ENCODE peak calls at places on chromosomes 3 and 15, in four cellular contexts. One of them, this sample, is unnamed.

GRCh38 chr15:44186724-44187123 is 8.3 kb downstream of the FRMD5 start:
- DNase-seq in GM12878: no peak
- DNase-seq in IMR-90: no peak
- DNase-seq in K562: no peak
- DNase-seq in this sample: no peak

GRCh38 chr3:119620899-119621298 is 23.2 kb downstream of the PLA1A start:
- DNase-seq in GM12878: no peak
- DNase-seq in IMR-90: no peak
- DNase-seq in K562: no peak
- DNase-seq in this sample: no peak

GRCh38 chr3:155664922-155665695 is 79.8 kb downstream of the PLCH1 start:
- DNase-seq in GM12878: no peak
- DNase-seq in IMR-90: peak
- DNase-seq in K562: no peak
- DNase-seq in this sample: peak

GRCh38 chr15:28959326-28959725 is 73.6 kb downstream of the APBA2 start:
- DNase-seq in GM12878: no peak
- DNase-seq in IMR-90: no peak
- DNase-seq in K562: no peak
- DNase-seq in this sample: no peak

GRCh38 chr3:109773006-109773405 is 435.7 kb upstream of the DPPA4 start:
- DNase-seq in GM12878: no peak
- DNase-seq in IMR-90: peak
- DNase-seq in K562: no peak
- DNase-seq in this sample: no peak

GRCh38 chr15:68078365-68078764 is 24.2 kb downstream of the PIAS1 start:
- DNase-seq in GM12878: no peak
- DNase-seq in IMR-90: no peak
- DNase-seq in K562: no peak
- DNase-seq in this sample: no peak

GRCh38 chr3:131192701-131193100 is 166.0 kb downstream of the NEK11 start:
- DNase-seq in GM12878: no peak
- DNase-seq in IMR-90: no peak
- DNase-seq in K562: no peak
- DNase-seq in this sample: no peak

GRCh38 chr3:3665961-3666640 is 133.1 kb upstream of the LRRN1 start:
- DNase-seq in GM12878: peak
- DNase-seq in IMR-90: no peak
- DNase-seq in K562: no peak
- DNase-seq in this sample: no peak

GRCh38 chr3:32018723-32019564 is 37.4 kb downstream of the ZNF860 start:
- DNase-seq in GM12878: no peak
- DNase-seq in IMR-90: peak
- DNase-seq in K562: peak
- DNase-seq in this sample: peak

GRCh38 chr3:125679258-125679657 is 84.0 kb upstream of the OSBPL11 start:
- DNase-seq in GM12878: no peak
- DNase-seq in IMR-90: no peak
- DNase-seq in K562: no peak
- DNase-seq in this sample: no peak

GRCh38 chr3:141410408-141410807 is 42.1 kb downstream of the ZBTB38 start:
- DNase-seq in GM12878: no peak
- DNase-seq in IMR-90: peak
- DNase-seq in K562: no peak
- DNase-seq in this sample: no peak

GRCh38 chr15:63638828-63639227 is 41.6 kb downstream of the FBXL22 start:
- DNase-seq in GM12878: no peak
- DNase-seq in IMR-90: no peak
- DNase-seq in K562: no peak
- DNase-seq in this sample: no peak

GRCh38 chr3:43733459-43734384 is 43.0 kb downstream of the ABHD5 start:
- DNase-seq in GM12878: no peak
- DNase-seq in IMR-90: peak
- DNase-seq in K562: no peak
- DNase-seq in this sample: no peak

GRCh38 chr3:160837394-160837975 is 81.5 kb downstream of the PPM1L start:
- DNase-seq in GM12878: no peak
- DNase-seq in IMR-90: no peak
- DNase-seq in K562: no peak
- DNase-seq in this sample: no peak

GRCh38 chr15:76433798-76434400 is 97.3 kb downstream of the ISL2 start:
- DNase-seq in GM12878: no peak
- DNase-seq in IMR-90: peak
- DNase-seq in K562: no peak
- DNase-seq in this sample: no peak

GRCh38 chr3:169384576-169384975 is 278.9 kb downstream of the MECOM start:
- DNase-seq in GM12878: no peak
- DNase-seq in IMR-90: no peak
- DNase-seq in K562: no peak
- DNase-seq in this sample: no peak

GRCh38 chr15:66996099-66996498 is 69.3 kb upstream of the SMAD3 start:
- DNase-seq in GM12878: no peak
- DNase-seq in IMR-90: peak
- DNase-seq in K562: no peak
- DNase-seq in this sample: no peak

GRCh38 chr15:76799760-76800159 is 105.4 kb downstream of the SCAPER start:
- DNase-seq in GM12878: no peak
- DNase-seq in IMR-90: peak
- DNase-seq in K562: peak
- DNase-seq in this sample: peak

GRCh38 chr15:91548588-91548987 is 304.9 kb upstream of the SLCO3A1 start:
- DNase-seq in GM12878: no peak
- DNase-seq in IMR-90: peak
- DNase-seq in K562: no peak
- DNase-seq in this sample: no peak

GRCh38 chr3:156620901-156621300 is 53.5 kb upstream of the TIPARP start:
- DNase-seq in GM12878: no peak
- DNase-seq in IMR-90: no peak
- DNase-seq in K562: no peak
- DNase-seq in this sample: no peak

GRCh38 chr15:74193305-74193718 is 9.3 kb downstream of the STRA6 start:
- DNase-seq in GM12878: peak
- DNase-seq in IMR-90: peak
- DNase-seq in K562: no peak
- DNase-seq in this sample: no peak

GRCh38 chr15:75114796-75115195 is 86.9 kb upstream of the C15orf39 start:
- DNase-seq in GM12878: no peak
- DNase-seq in IMR-90: no peak
- DNase-seq in K562: no peak
- DNase-seq in this sample: no peak

GRCh38 chr15:34682673-34683072 is 72.1 kb downstream of the GJD2 start:
- DNase-seq in GM12878: no peak
- DNase-seq in IMR-90: peak
- DNase-seq in K562: no peak
- DNase-seq in this sample: no peak

GRCh38 chr3:71579934-71580318 is 3.6 kb downstream of the FOXP1 start:
- DNase-seq in GM12878: no peak
- DNase-seq in IMR-90: peak
- DNase-seq in K562: no peak
- DNase-seq in this sample: no peak

GRCh38 chr3:81734742-81735141 is 26.7 kb downstream of the GBE1 start:
- DNase-seq in GM12878: no peak
- DNase-seq in IMR-90: no peak
- DNase-seq in K562: no peak
- DNase-seq in this sample: no peak

GRCh38 chr3:33717866-33718594 is at the start of gene CLASP2:
- DNase-seq in GM12878: peak
- DNase-seq in IMR-90: peak
- DNase-seq in K562: peak
- DNase-seq in this sample: peak

GRCh38 chr3:126441256-126441880 is 34.3 kb downstream of the ZXDC start:
- DNase-seq in GM12878: no peak
- DNase-seq in IMR-90: no peak
- DNase-seq in K562: no peak
- DNase-seq in this sample: no peak

GRCh38 chr3:24523988-24524727 is 29.5 kb upstream of the THRB start:
- DNase-seq in GM12878: no peak
- DNase-seq in IMR-90: no peak
- DNase-seq in K562: no peak
- DNase-seq in this sample: no peak

GRCh38 chr3:164095279-164095678 is 983.0 kb downstream of the SI start:
- DNase-seq in GM12878: no peak
- DNase-seq in IMR-90: no peak
- DNase-seq in K562: no peak
- DNase-seq in this sample: no peak

GRCh38 chr15:62392411-62392810 is 227.3 kb upstream of the C2CD4B start:
- DNase-seq in GM12878: no peak
- DNase-seq in IMR-90: peak
- DNase-seq in K562: no peak
- DNase-seq in this sample: peak

GRCh38 chr3:148992027-148992634 is 791 bp downstream of the GYG1 start:
- DNase-seq in GM12878: no peak
- DNase-seq in IMR-90: no peak
- DNase-seq in K562: no peak
- DNase-seq in this sample: peak

GRCh38 chr3:163482695-163483094 is 1595.6 kb downstream of the SI start:
- DNase-seq in GM12878: no peak
- DNase-seq in IMR-90: no peak
- DNase-seq in K562: no peak
- DNase-seq in this sample: no peak

GRCh38 chr15:71282086-71282485 is 166.8 kb downstream of the THSD4 start:
- DNase-seq in GM12878: no peak
- DNase-seq in IMR-90: peak
- DNase-seq in K562: no peak
- DNase-seq in this sample: no peak

GRCh38 chr3:29240248-29240647 is 40.6 kb upstream of the RBMS3 start:
- DNase-seq in GM12878: no peak
- DNase-seq in IMR-90: peak
- DNase-seq in K562: no peak
- DNase-seq in this sample: peak

GRCh38 chr15:59169337-59169736 is 37.3 kb upstream of the LDHAL6B start:
- DNase-seq in GM12878: no peak
- DNase-seq in IMR-90: peak
- DNase-seq in K562: no peak
- DNase-seq in this sample: no peak
- TF ChIP-seq ELK1 in GM12878: no peak
- TF ChIP-seq ELK1 in IMR-90: no peak
- TF ChIP-seq ELK1 in K562: no peak
- TF ChIP-seq ELK1 in this sample: no peak

GRCh38 chr3:13075318-13075717 is 2.1 kb upstream of the IQSEC1 start:
- DNase-seq in GM12878: no peak
- DNase-seq in IMR-90: no peak
- DNase-seq in K562: no peak
- DNase-seq in this sample: no peak

GRCh38 chr3:13073976-13074375 is 747 bp upstream of the IQSEC1 start:
- DNase-seq in GM12878: no peak
- DNase-seq in IMR-90: no peak
- DNase-seq in K562: no peak
- DNase-seq in this sample: no peak

GRCh38 chr3:13071695-13072094 is 1.5 kb downstream of the IQSEC1 start:
- DNase-seq in GM12878: no peak
- DNase-seq in IMR-90: no peak
- DNase-seq in K562: no peak
- DNase-seq in this sample: no peak

GRCh38 chr3:13072239-13073041 is 789 bp downstream of the IQSEC1 start:
- DNase-seq in GM12878: peak
- DNase-seq in IMR-90: peak
- DNase-seq in K562: no peak
- DNase-seq in this sample: no peak

DNA sequence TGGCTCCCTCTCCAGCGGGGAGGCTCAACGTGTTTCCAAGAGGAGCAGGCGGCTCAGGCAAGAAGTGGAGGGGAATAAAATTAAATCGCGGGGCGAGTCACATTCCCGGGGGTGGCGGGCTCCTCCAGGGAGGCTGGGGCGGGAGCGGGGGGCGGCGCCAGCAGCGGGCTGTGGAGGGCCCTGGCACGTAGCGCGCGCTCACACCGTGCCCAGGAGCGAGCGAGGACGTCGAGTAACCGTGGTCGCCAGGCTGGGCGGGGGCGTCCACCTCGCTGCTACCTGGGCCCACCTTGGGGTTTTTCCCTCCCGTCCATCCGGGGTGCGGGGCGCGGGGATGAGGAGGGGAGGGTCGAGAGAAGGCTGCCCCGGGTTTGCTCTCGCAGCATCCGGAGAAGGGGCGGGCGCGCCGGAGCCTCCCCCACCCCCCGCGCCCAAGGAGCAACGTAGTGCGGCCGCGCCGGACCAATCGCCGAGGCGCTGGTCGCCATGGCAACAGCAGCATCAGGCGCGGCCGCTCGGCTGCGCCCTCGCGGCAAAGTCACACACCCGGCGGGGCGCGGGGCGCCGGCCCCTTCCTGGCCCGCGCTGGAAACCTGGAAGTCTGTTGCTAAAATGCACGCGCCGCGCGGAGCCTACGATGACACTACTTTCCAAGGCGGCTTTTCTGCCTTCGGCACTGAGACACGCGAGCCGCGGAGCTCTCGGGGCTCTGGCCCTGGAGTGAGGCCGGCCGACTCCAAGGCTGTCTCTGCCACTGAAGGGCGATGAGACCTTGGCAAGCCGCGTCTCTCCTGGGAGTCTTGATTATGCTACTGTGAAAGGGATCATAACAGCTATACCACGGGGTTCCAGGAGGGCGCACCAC is at the start of gene IQSEC1:
- DNase-seq in GM12878: no peak
- DNase-seq in IMR-90: peak
- DNase-seq in K562: peak
- DNase-seq in this sample: no peak
- TF ChIP-seq ELK1 in GM12878: no peak
- TF ChIP-seq ELK1 in IMR-90: no peak
- TF ChIP-seq ELK1 in K562: no peak
- TF ChIP-seq ELK1 in this sample: no peak

GRCh38 chr15:77819271-77819806 is 186.6 kb upstream of the LINGO1 start:
- DNase-seq in GM12878: no peak
- DNase-seq in IMR-90: no peak
- DNase-seq in K562: peak
- DNase-seq in this sample: peak
- TF ChIP-seq ELK1 in GM12878: no peak
- TF ChIP-seq ELK1 in IMR-90: no peak
- TF ChIP-seq ELK1 in K562: no peak
- TF ChIP-seq ELK1 in this sample: no peak

DNA sequence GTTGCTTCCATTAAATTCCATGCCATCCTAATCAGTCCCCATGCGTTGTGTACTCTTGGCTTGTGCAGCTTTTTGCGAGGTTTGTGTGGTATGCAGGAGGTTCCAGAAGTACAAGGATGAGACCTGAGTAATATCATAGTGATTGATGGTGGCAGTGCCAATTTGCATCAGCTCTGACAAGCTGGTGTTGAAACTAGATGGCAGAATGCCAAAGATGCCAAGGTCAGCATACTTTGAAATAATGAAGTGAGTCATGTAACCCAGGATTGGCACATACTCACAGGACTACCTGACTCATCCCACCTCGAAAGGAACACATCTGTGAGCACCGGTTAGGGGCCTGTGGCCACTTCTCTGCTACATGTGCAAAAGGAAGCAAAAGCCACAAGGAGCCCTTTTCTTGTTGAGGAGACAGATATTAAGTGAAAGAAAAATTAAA is 14.3 kb downstream of the KAT2B start:
- DNase-seq in GM12878: peak
- DNase-seq in IMR-90: peak
- DNase-seq in K562: no peak
- DNase-seq in this sample: peak
- TF ChIP-seq ELK1 in GM12878: no peak
- TF ChIP-seq ELK1 in IMR-90: no peak
- TF ChIP-seq ELK1 in K562: no peak
- TF ChIP-seq ELK1 in this sample: no peak

GRCh38 chr3:187836848-187837770 is 91.8 kb upstream of the BCL6 start:
- DNase-seq in GM12878: no peak
- DNase-seq in IMR-90: peak
- DNase-seq in K562: no peak
- DNase-seq in this sample: no peak
- TF ChIP-seq ELK1 in GM12878: no peak
- TF ChIP-seq ELK1 in IMR-90: no peak
- TF ChIP-seq ELK1 in K562: no peak
- TF ChIP-seq ELK1 in this sample: no peak

GRCh38 chr15:88648357-88649214 is 9.8 kb downstream of the ISG20 start:
- DNase-seq in GM12878: no peak
- DNase-seq in IMR-90: peak
- DNase-seq in K562: no peak
- DNase-seq in this sample: no peak
- TF ChIP-seq ELK1 in GM12878: no peak
- TF ChIP-seq ELK1 in IMR-90: no peak
- TF ChIP-seq ELK1 in K562: no peak
- TF ChIP-seq ELK1 in this sample: no peak

This sample was measured in A549.